ENCODE peak calls at places on chromosomes 2 and 18, in four cellular contexts. Q is naive thymus-derived CD4-positive, alpha-beta T cell; W is Kasumi-1; N is HEK293T. A is an unnamed sample.

GRCh38 chr2:10919415-10919775 is 7.7 kb downstream of the KCNF1 start:
- DNase-seq in Q (no peak), W (no peak), N (no peak), A (no peak)

GRCh38 chr2:64422466-64422865 is 31.5 kb upstream of the LGALSL start:
- DNase-seq in N (no peak), W (no peak), Q (no peak), A (no peak)

GRCh38 chr18:37450434-37451133 is 115.0 kb downstream of the CELF4 start:
- DNase-seq in Q (no peak), W (no peak), N (no peak), A (peak)

GRCh38 chr18:26091047-26091630 is 726 bp upstream of the SS18 start:
- DNase-seq in W (peak), N (no peak), Q (no peak), A (peak)

GRCh38 chr2:164992818-164993217 is 37.5 kb upstream of the SLC38A11 start:
- DNase-seq in Q (peak), W (peak), N (peak), A (peak)

GRCh38 chr2:239246723-239247122 is 154.1 kb downstream of the HDAC4 start:
- DNase-seq in N (no peak), Q (no peak), W (no peak), A (no peak)

GRCh38 chr2:170818294-170819104 is 1.8 kb downstream of the GAD1 start:
- DNase-seq in N (no peak), W (no peak), Q (no peak), A (no peak)

GRCh38 chr18:46283895-46284295 is 179.7 kb downstream of the HAUS1 start:
- DNase-seq in W (peak), N (no peak), Q (no peak), A (no peak)

GRCh38 chr2:18123211-18123570 is 244.7 kb downstream of the KCNS3 start:
- DNase-seq in N (no peak), Q (no peak), W (no peak), A (no peak)

GRCh38 chr2:181680055-181680936 is at the start of gene NEUROD1:
- DNase-seq in W (no peak), N (peak), Q (no peak), A (no peak)

GRCh38 chr2:190205643-190206042 is 114.0 kb downstream of the HIBCH start:
- DNase-seq in W (no peak), Q (no peak), N (no peak), A (no peak)

GRCh38 chr2:25228848-25229674 is 60.7 kb upstream of the POMC start:
- DNase-seq in Q (no peak), W (peak), N (peak), A (peak)

GRCh38 chr18:69588301-69588700 is 187.6 kb downstream of the DOK6 start:
- DNase-seq in N (no peak), Q (no peak), W (no peak), A (no peak)

GRCh38 chr2:117470311-117471095 is 344.0 kb upstream of the DDX18 start:
- DNase-seq in N (peak), W (peak), Q (no peak), A (no peak)

GRCh38 chr2:209638346-209638745 is 133.3 kb upstream of the UNC80 start:
- DNase-seq in Q (no peak), W (no peak), N (no peak), A (no peak)

GRCh38 chr2:175205523-175205922 is 24.0 kb upstream of the ATP5MC3 start:
- DNase-seq in W (no peak), Q (no peak), N (no peak), A (no peak)

GRCh38 chr18:3262234-3263171 is 570 bp downstream of the MYL12B start:
- DNase-seq in W (no peak), N (no peak), Q (peak), A (no peak)

GRCh38 chr18:23232331-23232730 is 97.0 kb downstream of the CABLES1 start:
- DNase-seq in Q (no peak), W (no peak), N (no peak), A (no peak)

GRCh38 chr2:28664120-28664842 is 87.3 kb upstream of the PPP1CB start:
- DNase-seq in W (no peak), N (no peak), Q (no peak), A (no peak)

GRCh38 chr2:146123256-146123655 is 1603.3 kb upstream of the ZEB2 start:
- DNase-seq in N (no peak), W (no peak), Q (no peak), A (no peak)

GRCh38 chr2:204108874-204109295 is 172.3 kb downstream of the ICOS start:
- DNase-seq in N (no peak), Q (no peak), W (no peak), A (no peak)

GRCh38 chr2:172196768-172197322 is 94.1 kb upstream of the DLX2 start:
- DNase-seq in N (no peak), Q (no peak), W (no peak), A (peak)

GRCh38 chr2:229486673-229487072 is 215.6 kb upstream of the PID1 start:
- DNase-seq in Q (no peak), N (no peak), W (no peak), A (no peak)